ENCODE peak calls at places on chromosomes 13 and 19, in ten cellular contexts. L is right cardiac atrium, E is breast epithelium, U is fibroblast of lung, P is thoracic aorta, Q is cardiac fibroblast, N is psoas muscle, W is heart left ventricle, C is GM23248, Y is astrocyte of the cerebellum. X is an unnamed sample.

GRCh38 chr13:35527451-35527850 is 51.0 kb upstream of the MAB21L1 start:
- DNase-seq in P (no peak), C (no peak), Y (no peak), U (no peak), E (no peak), Q (no peak), N (no peak), W (no peak), L (no peak), X (no peak)

GRCh38 chr19:13137290-13137794 is 12.8 kb downstream of the STX10 start:
- DNase-seq in U (no peak), P (no peak), E (no peak), Q (no peak), N (no peak), C (no peak), W (no peak), Y (no peak), L (no peak), X (no peak)

GRCh38 chr19:23515551-23515950 is 120.3 kb upstream of the ZNF91 start:
- DNase-seq in Q (no peak), C (no peak), Y (no peak), L (no peak), E (no peak), W (no peak), N (no peak), P (no peak), U (no peak), X (no peak)

GRCh38 chr19:29873024-29873800 is 61.4 kb downstream of the CCNE1 start:
- DNase-seq in P (no peak), W (peak), N (peak), C (peak), U (peak), Y (no peak), L (peak), E (no peak), Q (peak), X (peak)

GRCh38 chr13:40064723-40065122 is 409.3 kb downstream of the COG6 start:
- DNase-seq in Q (peak), C (peak), L (no peak), Y (peak), N (no peak), E (no peak), U (peak), P (peak), W (no peak), X (no peak)

GRCh38 chr19:47021536-47022139 is 2.0 kb downstream of the NPAS1 start:
- DNase-seq in N (no peak), U (no peak), W (no peak), C (peak), Q (no peak), E (no peak), L (no peak), Y (no peak), P (no peak), X (no peak)

GRCh38 chr19:52695996-52696395 is 38.8 kb downstream of the ZNF611 start:
- DNase-seq in N (no peak), W (no peak), C (no peak), Q (no peak), E (no peak), Y (no peak), L (no peak), U (no peak), P (no peak), X (no peak)

GRCh38 chr13:74866151-74866550 is 615.8 kb downstream of the TBC1D4 start:
- DNase-seq in L (no peak), W (no peak), Q (no peak), C (peak), N (no peak), Y (no peak), E (no peak), P (no peak), U (no peak), X (no peak)

GRCh38 chr13:54210397-54211050 is 1181.9 kb downstream of the OLFM4 start:
- DNase-seq in L (no peak), N (no peak), W (no peak), C (no peak), P (no peak), Q (no peak), Y (no peak), U (no peak), E (peak), X (no peak)

GRCh38 chr19:13850910-13851753 is 25.8 kb upstream of the NANOS3 start:
- DNase-seq in N (peak), C (peak), Q (peak), U (peak), P (peak), W (peak), Y (peak), L (peak), E (peak), X (no peak)

GRCh38 chr13:27171244-27171829 is at the start of gene USP12:
- DNase-seq in E (peak), P (peak), W (peak), L (no peak), U (peak), Q (no peak), Y (no peak), C (no peak), N (no peak), X (peak)

GRCh38 chr19:7500811-7501450 is 12.1 kb upstream of the PEX11G start:
- DNase-seq in W (no peak), U (no peak), C (peak), P (no peak), E (no peak), N (peak), L (peak), Q (peak), Y (no peak), X (no peak)

GRCh38 chr13:112664501-112665203 is 25.2 kb upstream of the ATP11A start:
- DNase-seq in N (no peak), L (no peak), W (no peak), Y (no peak), P (no peak), U (no peak), E (no peak), C (peak), Q (peak), X (no peak)

GRCh38 chr13:20057963-20058362 is 99.4 kb downstream of the ZMYM2 start:
- DNase-seq in C (peak), U (no peak), L (no peak), E (no peak), N (no peak), Q (no peak), Y (no peak), W (no peak), P (no peak), X (no peak)

GRCh38 chr13:73767747-73768315 is 366.4 kb downstream of the KLF12 start:
- DNase-seq in N (no peak), U (no peak), Y (no peak), Q (peak), C (no peak), E (no peak), W (no peak), L (no peak), P (no peak), X (no peak)

GRCh38 chr13:107883561-107884175 is 331.7 kb downstream of the LIG4 start:
- DNase-seq in C (peak), W (no peak), E (no peak), N (no peak), U (peak), Q (peak), L (no peak), P (no peak), Y (peak), X (no peak)

GRCh38 chr19:29685326-29685725 is 20.1 kb downstream of the PLEKHF1 start:
- DNase-seq in Y (no peak), U (peak), E (no peak), W (no peak), N (no peak), L (peak), C (peak), Q (no peak), P (no peak), X (no peak)

GRCh38 chr13:27979765-27980279 is 8.7 kb downstream of the URAD start:
- DNase-seq in W (no peak), N (no peak), P (no peak), U (no peak), L (no peak), C (no peak), Q (no peak), E (no peak), Y (no peak), X (no peak)

GRCh38 chr13:87426737-87427136 is 244.4 kb upstream of the SLITRK5 start:
- DNase-seq in L (no peak), W (no peak), C (no peak), P (no peak), N (no peak), Q (no peak), E (no peak), U (no peak), Y (no peak), X (no peak)

GRCh38 chr19:45632468-45633196 is 6.6 kb downstream of the EML2 start:
- DNase-seq in N (peak), C (peak), Y (peak), U (peak), W (peak), Q (peak), E (peak), L (peak), P (peak), X (no peak)

GRCh38 chr13:59877933-59878332 is 285.8 kb downstream of the DIAPH3 start:
- DNase-seq in U (peak), E (no peak), W (no peak), L (no peak), P (no peak), N (no peak), Y (no peak), C (peak), Q (peak), X (no peak)

GRCh38 chr19:42122691-42123607 is 9.3 kb downstream of the POU2F2 start:
- DNase-seq in W (no peak), U (no peak), Q (peak), N (no peak), C (no peak), Y (no peak), P (no peak), E (no peak), L (no peak), X (peak)

GRCh38 chr19:18280247-18281081 is 958 bp downstream of the JUND start:
- DNase-seq in Q (peak), N (peak), P (no peak), E (peak), C (peak), L (peak), U (peak), W (peak), Y (no peak), X (peak)

GRCh38 chr19:36771275-36772231 is 1.1 kb downstream of the ZNF850 start:
- DNase-seq in U (peak), C (peak), W (peak), P (peak), N (peak), Q (peak), L (peak), E (peak), Y (peak), X (no peak)

GRCh38 chr19:29275266-29275665 is 62.3 kb upstream of the UQCRFS1 start:
- DNase-seq in P (no peak), W (no peak), Q (no peak), Y (no peak), N (no peak), L (no peak), C (no peak), E (no peak), U (no peak), X (no peak)

DNA sequence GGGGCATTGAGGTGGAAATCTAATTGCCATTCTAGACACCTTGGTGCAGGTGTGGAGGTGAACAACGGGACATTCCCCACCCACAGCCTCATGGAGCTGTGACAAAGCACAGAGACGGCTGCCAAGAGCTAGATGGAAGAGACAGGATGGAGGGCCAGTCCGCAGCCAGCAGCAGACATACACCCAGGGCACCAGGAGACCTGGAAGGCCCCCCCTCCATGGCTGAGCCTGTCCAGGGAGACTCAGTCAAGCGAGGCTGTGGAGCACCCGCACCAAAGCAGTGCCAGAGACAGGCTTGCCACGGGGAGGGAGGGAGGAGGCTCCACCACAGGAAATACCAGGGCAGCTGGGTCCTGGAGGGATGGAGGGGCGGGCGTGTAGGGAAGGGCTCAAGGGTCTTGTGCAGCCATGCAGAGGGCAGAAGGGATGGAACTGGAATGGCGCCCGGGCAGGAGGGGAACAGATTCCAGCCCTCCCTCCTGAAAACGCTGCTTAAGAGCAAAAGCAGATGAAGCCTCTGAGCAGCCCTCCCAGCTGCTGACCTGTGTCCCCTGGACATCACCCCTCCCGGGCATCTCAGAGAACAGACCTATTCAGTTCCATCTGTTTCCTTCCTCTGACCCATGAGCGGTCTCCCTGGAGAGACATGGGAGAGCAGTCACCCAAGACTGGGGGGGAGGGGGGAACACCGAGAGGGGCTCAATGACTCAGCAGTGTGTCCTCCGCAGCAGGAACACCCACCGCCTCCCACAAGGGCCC is 14.4 kb downstream of the EPS15L1 start:
- DNase-seq in L (peak), N (peak), U (peak), W (peak), Q (peak), Y (no peak), P (no peak), E (no peak), C (peak), X (no peak)
- H3K4me3 ChIP-seq in L (no peak), N (peak), U (no peak), W (peak), Q (peak), Y (no peak), P (peak), E (peak), C (peak), X (no peak)

GRCh38 chr13:24271231-24271610 is 38.2 kb upstream of the C1QTNF9 start:
- DNase-seq in C (no peak), Q (no peak), U (no peak), E (no peak), W (no peak), Y (no peak), P (no peak), L (no peak), N (no peak), X (no peak)
- H3K4me3 ChIP-seq in C (peak), Q (peak), U (peak), E (peak), W (peak), Y (peak), P (peak), L (peak), N (peak), X (peak)

DNA sequence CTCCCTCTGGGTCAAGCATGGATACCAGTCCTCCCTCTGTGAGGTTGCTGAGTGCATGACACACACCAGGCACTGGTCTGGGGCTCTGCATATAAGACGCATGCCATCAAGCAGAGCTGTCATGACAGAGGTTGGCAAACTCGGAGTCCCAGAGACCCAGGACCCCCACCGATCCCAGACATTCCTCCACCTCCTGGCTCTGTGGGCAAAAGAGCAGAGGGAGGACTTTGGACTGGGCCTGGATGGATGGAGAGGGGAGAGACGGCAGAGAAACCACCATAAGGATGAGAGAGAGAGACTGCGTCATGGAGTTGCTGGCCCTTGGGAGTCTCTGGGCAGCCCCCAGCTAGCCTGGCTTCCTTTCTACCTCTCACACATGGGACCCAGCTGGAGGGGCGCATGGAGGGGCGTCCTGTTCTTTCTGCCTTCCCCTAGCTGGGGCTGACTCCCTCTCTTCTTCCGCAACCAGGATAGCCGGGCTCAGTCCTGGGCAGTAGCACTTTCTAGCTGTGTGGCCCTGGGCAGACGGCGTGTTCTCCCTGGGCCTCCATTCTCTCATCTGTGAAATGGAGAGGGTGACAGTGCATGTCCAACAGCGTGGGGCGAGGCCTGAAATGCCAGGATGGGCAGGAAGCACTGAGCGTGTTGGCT is 1.6 kb downstream of the HPN start:
- DNase-seq in P (no peak), C (no peak), Y (no peak), L (peak), Q (no peak), N (no peak), U (no peak), E (no peak), W (peak), X (no peak)
- H3K4me3 ChIP-seq in P (no peak), C (no peak), Y (no peak), L (no peak), Q (no peak), N (no peak), U (no peak), E (no peak), W (no peak), X (no peak)

GRCh38 chr19:2144190-2144589 is 7.2 kb downstream of the AP3D1 start:
- DNase-seq in Y (no peak), C (no peak), W (no peak), Q (no peak), U (no peak), L (no peak), N (no peak), P (no peak), E (no peak), X (no peak)

GRCh38 chr19:2148482-2149135 is 2.8 kb downstream of the AP3D1 start:
- DNase-seq in U (no peak), Y (no peak), W (no peak), C (no peak), P (no peak), E (no peak), N (no peak), Q (no peak), L (no peak), X (no peak)

GRCh38 chr19:2142173-2142829 is 9.1 kb downstream of the AP3D1 start:
- DNase-seq in E (no peak), Y (no peak), N (no peak), C (no peak), W (no peak), U (no peak), L (no peak), P (no peak), Q (no peak), X (no peak)

GRCh38 chr19:2149980-2150793 is 1.2 kb downstream of the AP3D1 start:
- DNase-seq in E (peak), Q (peak), P (no peak), C (peak), Y (no peak), N (no peak), W (no peak), L (peak), U (no peak), X (no peak)

DNA sequence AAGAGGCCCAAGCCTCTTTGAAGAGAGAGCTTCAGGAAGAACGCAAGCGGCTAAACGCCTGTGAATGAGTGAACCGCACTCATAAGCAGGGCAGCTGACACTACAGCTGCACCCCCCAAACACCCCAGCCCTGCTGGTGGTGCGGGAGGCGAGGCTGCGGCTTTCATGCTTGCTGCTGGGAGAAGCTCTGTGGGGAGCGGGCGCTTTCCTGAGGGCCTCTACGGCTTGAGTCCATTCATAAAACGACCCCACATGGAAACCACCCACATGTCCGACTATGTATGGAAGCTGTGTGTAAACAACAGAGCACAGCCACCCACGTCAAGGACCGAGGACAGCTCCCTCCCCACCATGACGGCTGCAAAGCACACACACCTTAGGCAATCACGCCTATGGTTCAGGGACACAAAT is 5.5 kb downstream of the AP3D1 start:
- DNase-seq in P (no peak), N (no peak), C (peak), Q (no peak), Y (no peak), E (no peak), U (no peak), W (no peak), L (no peak), X (no peak)
- H3K4me3 ChIP-seq in P (no peak), N (no peak), C (no peak), Q (no peak), Y (no peak), E (no peak), U (no peak), W (no peak), L (no peak), X (no peak)

GRCh38 chr19:588093-588742 is 1.5 kb upstream of the HCN2 start:
- DNase-seq in Q (peak), E (peak), N (peak), W (peak), Y (peak), L (peak), P (no peak), C (peak), U (peak), X (peak)
- H3K4me3 ChIP-seq in Q (no peak), E (peak), N (no peak), W (no peak), Y (no peak), L (no peak), P (no peak), C (no peak), U (no peak), X (no peak)

GRCh38 chr13:92843549-92843948 is 383.1 kb upstream of the GPC6 start:
- DNase-seq in E (no peak), N (no peak), W (no peak), U (peak), L (no peak), Q (peak), Y (peak), P (no peak), C (peak), X (no peak)

GRCh38 chr13:92849381-92849780 is 377.2 kb upstream of the GPC6 start:
- DNase-seq in P (no peak), W (no peak), L (no peak), Y (no peak), Q (no peak), E (no peak), N (no peak), C (no peak), U (no peak), X (no peak)
- H3K4me3 ChIP-seq in P (no peak), W (no peak), L (no peak), Y (no peak), Q (no peak), E (no peak), N (no peak), C (no peak), U (no peak), X (no peak)

DNA sequence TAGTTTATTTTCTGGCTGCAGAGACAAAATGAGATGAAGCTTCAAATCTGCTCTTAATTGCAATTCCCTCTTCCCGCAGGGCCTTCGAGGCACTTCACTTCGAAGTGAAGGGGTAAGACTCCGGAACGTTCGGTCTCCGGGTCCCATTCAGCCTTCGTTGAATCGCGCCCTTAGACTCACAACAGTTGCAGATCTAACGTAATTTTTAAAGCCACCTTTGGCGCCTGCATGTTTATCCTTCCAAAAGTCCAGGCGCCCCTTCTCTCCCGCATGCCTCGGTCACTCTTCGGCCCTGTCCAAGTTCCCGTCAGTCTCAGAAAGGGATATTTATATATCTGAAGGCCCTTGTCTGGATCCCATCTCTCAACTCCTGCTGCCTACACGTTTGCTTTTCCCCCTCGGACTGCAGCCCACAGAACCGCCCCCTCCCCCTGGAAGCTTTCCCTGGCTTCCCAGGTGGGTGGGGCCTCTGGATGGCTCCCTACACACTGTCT is 912 bp upstream of the KCTD12 start:
- DNase-seq in Y (no peak), E (no peak), Q (no peak), W (peak), P (no peak), C (no peak), L (peak), U (no peak), N (no peak), X (no peak)
- H3K4me3 ChIP-seq in Y (peak), E (peak), Q (peak), W (peak), P (peak), C (peak), L (peak), U (peak), N (peak), X (peak)